ENCODE peak calls at places on chromosomes 4 and X, in six cellular contexts. A is tibial artery, H is fibroblast of lung, P is right atrium auricular region, Y is lower lobe of right lung, D is PC-9. F is an unnamed sample.

GRCh38 chr4:122921300-122921699 is 1.1 kb downstream of the NUDT6 start:
- DNase-seq in H (no peak), Y (no peak), D (no peak), A (no peak), P (no peak), F (no peak)

GRCh38 chr4:149911995-149912394 is 96.4 kb upstream of the IQCM start:
- DNase-seq in Y (no peak), H (no peak), A (no peak), P (no peak), D (no peak), F (no peak)

GRCh38 chr4:158159054-158159717 is 13.6 kb downstream of the GASK1B start:
- DNase-seq in H (peak; percentile 12), P (no peak), A (no peak), Y (no peak), D (no peak), F (no peak)

GRCh38 chr4:143185253-143186107 is 763 bp downstream of the USP38 start:
- DNase-seq in Y (peak; percentile 56), H (peak; percentile 18), A (no peak), D (no peak), P (no peak), F (peak; percentile 38)

GRCh38 chr4:113979157-113979972 is at the start of gene ARSJ:
- DNase-seq in D (peak; percentile 32), Y (peak; percentile 74), H (peak; percentile 81), P (peak; percentile 72), A (peak; percentile 80), F (peak; percentile 65)

GRCh38 chrX:7514871-7515599 is 327.9 kb upstream of the VCX start:
- DNase-seq in H (no peak), P (no peak), Y (no peak), A (peak; percentile 65), D (no peak), F (no peak)

GRCh38 chr4:575281-576141 is 584 bp downstream of the TMEM271 start:
- DNase-seq in A (no peak), Y (no peak), H (peak; percentile 65), D (no peak), P (no peak), F (no peak)

GRCh38 chr4:171169396-171169795 is 643.8 kb upstream of the GALNTL6 start:
- DNase-seq in P (no peak), Y (no peak), H (no peak), D (no peak), A (no peak), F (no peak)

GRCh38 chr4:153684182-153685073 is at the start of gene TLR2:
- DNase-seq in A (peak; percentile 88), D (peak; percentile 50), P (peak; percentile 79), Y (peak; percentile 93), H (no peak), F (peak; percentile 9)

GRCh38 chr4:152193059-152193458 is 342.8 kb downstream of the FBXW7 start:
- DNase-seq in D (no peak), P (no peak), H (no peak), A (no peak), Y (no peak), F (no peak)

GRCh38 chr4:139934336-139934735 is 219.6 kb downstream of the MAML3 start:
- DNase-seq in P (no peak), Y (no peak), D (no peak), H (peak; percentile 42), A (no peak), F (no peak)

GRCh38 chrX:83845397-83845796 is 15.5 kb upstream of the CYLC1 start:
- DNase-seq in H (peak; percentile 9), Y (no peak), P (no peak), A (no peak), D (peak; percentile 0), F (peak; percentile 77)

GRCh38 chr4:138255917-138256597 is 13.9 kb upstream of the SLC7A11 start:
- DNase-seq in A (no peak), D (no peak), H (no peak), Y (no peak), P (no peak), F (no peak)

GRCh38 chr4:55297346-55297745 is 48.7 kb upstream of the SRD5A3 start:
- DNase-seq in H (peak; percentile 26), D (peak; percentile 70), Y (no peak), P (no peak), A (no peak), F (no peak)

GRCh38 chr4:2040391-2041233 is 18.5 kb upstream of the NAT8L start:
- DNase-seq in D (no peak), H (no peak), Y (no peak), A (no peak), P (no peak), F (no peak)
- H3K4me3 ChIP-seq in D (peak overlapping the region; percentile 90), H (no peak overlapping the region), Y (peak overlapping the region; percentile 66), A (no peak overlapping the region), P (peak overlapping the region; percentile 65), F (peak overlapping the region; percentile 70)

GRCh38 chr4:107989537-107990386 is at the start of gene HADH:
- DNase-seq in H (peak; percentile 87), A (peak; percentile 97), P (peak; percentile 94), Y (peak; percentile 96), D (peak; percentile 85), F (peak; percentile 87)

GRCh38 chr4:107993969-107994368 is 4.3 kb downstream of the HADH start:
- DNase-seq in Y (no peak), P (no peak), H (no peak), A (no peak), D (no peak), F (no peak)

GRCh38 chr4:107994894-107995293 is 5.2 kb downstream of the HADH start:
- DNase-seq in H (no peak), P (no peak), A (no peak), D (no peak), Y (no peak), F (no peak)

GRCh38 chr4:107989162-107989536 is 540 bp upstream of the HADH start:
- DNase-seq in H (no peak), A (no peak), Y (no peak), D (no peak), P (no peak), F (no peak)

GRCh38 chr4:107991945-107992625 is 2.4 kb downstream of the HADH start:
- DNase-seq in Y (no peak), A (no peak), D (no peak), H (peak; percentile 69), P (no peak), F (no peak)
- H3K4me3 ChIP-seq in Y (no peak overlapping the region), A (peak overlapping the region; percentile 96), D (no peak overlapping the region), H (no peak overlapping the region), P (no peak overlapping the region), F (no peak overlapping the region)

GRCh38 chrX:41010188-41010846 is 74.9 kb upstream of the USP9X start:
- DNase-seq in A (peak; percentile 83), D (peak; percentile 58), Y (peak; percentile 75), P (peak; percentile 85), H (peak; percentile 96), F (peak; percentile 61)

GRCh38 chrX:41005445-41005992 is 79.7 kb upstream of the USP9X start:
- DNase-seq in A (no peak), P (no peak), H (no peak), D (no peak), Y (no peak), F (no peak)

GRCh38 chrX:41014776-41015175 is 70.5 kb upstream of the USP9X start:
- DNase-seq in A (no peak), H (no peak), D (no peak), P (no peak), Y (no peak), F (no peak)

GRCh38 chrX:41009816-41010187 is 75.4 kb upstream of the USP9X start:
- DNase-seq in A (no peak), Y (no peak), P (no peak), H (no peak), D (no peak), F (no peak)
- H3K4me3 ChIP-seq in A (peak overlapping the region; percentile 45), Y (peak overlapping the region; percentile 46), P (no peak overlapping the region), H (peak overlapping the region; percentile 4), D (peak overlapping the region; percentile 36), F (no peak overlapping the region)

DNA sequence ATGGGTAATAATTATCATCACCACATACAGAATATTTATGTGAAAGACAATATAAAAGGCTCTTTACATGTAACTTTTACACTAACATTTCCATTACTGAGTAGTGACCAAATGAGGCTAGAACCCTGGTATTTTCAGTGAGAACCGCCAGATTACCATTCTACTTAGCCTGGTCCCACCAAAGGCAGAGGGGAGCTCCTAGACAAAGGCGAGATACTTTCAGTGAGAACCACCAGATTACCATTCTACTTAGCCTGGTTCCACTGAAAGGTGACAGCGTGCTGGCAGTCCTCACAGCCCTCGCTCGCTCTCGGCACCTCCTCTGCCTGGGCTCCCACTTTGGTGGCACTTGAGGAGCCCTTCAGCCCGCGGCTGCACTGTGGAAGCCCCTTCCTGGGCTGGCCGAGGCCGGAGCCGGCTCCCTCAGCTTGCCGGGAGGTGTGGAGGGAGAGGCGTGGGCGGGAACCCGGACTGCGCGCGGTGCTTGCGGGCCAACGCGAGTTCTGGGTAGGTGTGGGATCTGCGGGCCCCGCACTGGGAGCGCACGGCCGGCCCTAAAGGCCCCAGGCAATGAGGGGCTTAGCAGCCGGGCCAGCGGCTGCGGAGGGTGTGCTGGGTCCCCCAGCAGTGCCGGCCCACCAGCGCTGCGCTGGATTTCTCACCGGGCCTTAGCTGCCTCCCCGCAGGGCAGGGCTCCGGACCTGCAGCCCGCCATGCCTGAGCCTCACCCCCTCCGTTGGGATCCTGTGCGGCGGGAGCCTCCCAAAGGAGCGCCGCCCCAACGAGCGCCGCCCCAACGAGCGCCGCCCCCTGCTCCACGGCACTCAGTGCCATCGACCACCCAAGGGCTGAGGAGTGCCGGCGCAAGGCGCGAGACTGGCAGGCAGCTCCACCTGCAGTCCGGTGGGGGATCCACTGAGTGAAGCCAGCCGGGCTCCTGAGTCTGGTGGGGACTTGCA is 1276.1 kb downstream of the PCDH7 start:
- DNase-seq in A (no peak), Y (no peak), D (no peak), H (no peak), P (no peak), F (no peak)
- H3K4me3 ChIP-seq in A (no peak overlapping the region), Y (no peak overlapping the region), D (no peak overlapping the region), H (no peak overlapping the region), P (no peak overlapping the region), F (no peak overlapping the region)

DNA sequence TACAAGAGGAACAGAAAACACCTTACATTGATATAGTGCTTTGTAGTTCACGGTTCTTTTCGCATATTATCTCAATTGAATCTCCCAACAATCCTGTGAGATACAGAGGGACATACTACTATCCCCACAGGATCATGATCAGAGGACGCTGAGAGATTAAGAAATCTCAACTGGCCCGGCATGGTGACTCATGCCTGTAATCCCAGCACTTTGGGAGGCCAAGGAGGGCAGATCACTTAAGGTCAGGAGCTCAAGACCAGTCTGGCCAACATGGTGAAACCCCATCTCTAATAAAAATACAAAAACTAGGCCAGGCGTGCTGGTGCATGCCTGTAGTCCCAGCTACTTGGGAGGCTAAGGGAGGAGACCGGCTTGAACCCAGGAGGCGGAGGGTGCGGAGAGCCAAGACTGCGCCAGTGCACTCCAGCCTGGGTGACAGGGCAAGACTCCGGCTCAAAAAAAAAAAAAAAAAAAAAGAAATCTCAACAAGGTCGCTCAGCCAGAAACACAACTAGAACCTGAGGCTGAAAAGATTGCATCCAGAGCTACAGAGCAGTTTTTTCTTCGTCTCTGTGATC is 7.4 kb downstream of the APOO start:
- DNase-seq in A (peak; percentile 60), H (no peak), Y (no peak), D (no peak), P (no peak), F (no peak)
- H3K4me3 ChIP-seq in A (no peak overlapping the region), H (no peak overlapping the region), Y (no peak overlapping the region), D (no peak overlapping the region), P (no peak overlapping the region), F (no peak overlapping the region)

DNA sequence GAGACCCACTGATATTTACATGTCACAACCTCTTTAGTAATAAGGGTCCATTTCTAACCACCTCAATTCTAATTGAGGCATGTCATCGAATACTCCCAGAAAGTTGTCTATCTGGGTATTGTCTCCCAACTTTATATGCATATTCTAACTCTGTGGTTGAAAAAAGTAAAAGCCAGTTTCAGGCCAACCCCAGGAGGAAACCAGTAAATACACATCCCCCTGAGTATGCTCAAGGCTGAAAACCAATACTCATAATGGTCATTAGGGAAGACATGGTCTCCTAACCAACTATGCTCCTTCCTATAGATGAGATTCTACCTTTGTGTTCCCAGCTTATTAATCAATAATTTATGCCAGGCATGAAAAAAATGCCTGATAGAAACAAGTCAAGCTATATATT is 96.6 kb downstream of the SH3KBP1 start:
- DNase-seq in A (no peak), D (no peak), H (no peak), P (no peak), Y (no peak), F (no peak)
- H3K4me3 ChIP-seq in A (no peak overlapping the region), D (no peak overlapping the region), H (no peak overlapping the region), P (no peak overlapping the region), Y (no peak overlapping the region), F (no peak overlapping the region)

F was measured in HAP-1.